ENCODE peak calls at places on chromosomes 7 and 10, in six cellular contexts. One of them, this sample, is unnamed.

GRCh38 chr7:92997144-92997543 is 120.6 kb downstream of the SAMD9 start:
- DNase-seq in astrocyte: no peak
- DNase-seq in body of pancreas: no peak
- DNase-seq in suprapubic skin: no peak
- DNase-seq in mucosa of descending colon: no peak
- DNase-seq in WTC11: no peak
- DNase-seq in this sample: no peak

GRCh38 chr10:44955408-44956070 is 4.1 kb upstream of the RASSF4 start:
- DNase-seq in body of pancreas: peak
- DNase-seq in WTC11: no peak
- DNase-seq in mucosa of descending colon: no peak
- DNase-seq in astrocyte: no peak
- DNase-seq in suprapubic skin: peak
- DNase-seq in this sample: no peak

GRCh38 chr7:92633211-92633906 is 43.2 kb upstream of the FAM133B start:
- DNase-seq in suprapubic skin: no peak
- DNase-seq in mucosa of descending colon: peak
- DNase-seq in body of pancreas: peak
- DNase-seq in WTC11: no peak
- DNase-seq in astrocyte: peak
- DNase-seq in this sample: no peak

GRCh38 chr7:28572321-28573058 is 160.2 kb downstream of the CREB5 start:
- DNase-seq in astrocyte: no peak
- DNase-seq in mucosa of descending colon: peak
- DNase-seq in body of pancreas: no peak
- DNase-seq in suprapubic skin: no peak
- DNase-seq in WTC11: no peak
- DNase-seq in this sample: no peak

GRCh38 chr7:55486172-55486550 is 86.1 kb downstream of the VOPP1 start:
- DNase-seq in suprapubic skin: no peak
- DNase-seq in mucosa of descending colon: no peak
- DNase-seq in WTC11: no peak
- DNase-seq in astrocyte: no peak
- DNase-seq in body of pancreas: no peak
- DNase-seq in this sample: no peak

GRCh38 chr10:102773986-102774385 is 30.2 kb downstream of the WBP1L start:
- DNase-seq in astrocyte: no peak
- DNase-seq in WTC11: no peak
- DNase-seq in suprapubic skin: no peak
- DNase-seq in body of pancreas: no peak
- DNase-seq in mucosa of descending colon: peak
- DNase-seq in this sample: no peak

GRCh38 chr10:72243822-72244437 is 27.9 kb upstream of the ASCC1 start:
- DNase-seq in body of pancreas: peak
- DNase-seq in astrocyte: peak
- DNase-seq in suprapubic skin: peak
- DNase-seq in WTC11: no peak
- DNase-seq in mucosa of descending colon: peak
- DNase-seq in this sample: peak

GRCh38 chr10:119575506-119575905 is 21.3 kb downstream of the TIAL1 start:
- DNase-seq in astrocyte: peak
- DNase-seq in mucosa of descending colon: no peak
- DNase-seq in suprapubic skin: no peak
- DNase-seq in body of pancreas: no peak
- DNase-seq in WTC11: no peak
- DNase-seq in this sample: no peak

GRCh38 chr10:29472268-29473086 is 162.3 kb downstream of the SVIL start:
- DNase-seq in astrocyte: no peak
- DNase-seq in mucosa of descending colon: no peak
- DNase-seq in suprapubic skin: no peak
- DNase-seq in WTC11: no peak
- DNase-seq in body of pancreas: no peak
- DNase-seq in this sample: no peak

GRCh38 chr10:48976208-48976607 is 36.6 kb upstream of the LRRC18 start:
- DNase-seq in astrocyte: no peak
- DNase-seq in body of pancreas: no peak
- DNase-seq in suprapubic skin: no peak
- DNase-seq in WTC11: peak
- DNase-seq in mucosa of descending colon: peak
- DNase-seq in this sample: no peak

GRCh38 chr7:5690931-5691461 is 90.5 kb downstream of the RNF216 start:
- DNase-seq in mucosa of descending colon: no peak
- DNase-seq in body of pancreas: peak
- DNase-seq in astrocyte: no peak
- DNase-seq in WTC11: no peak
- DNase-seq in suprapubic skin: no peak
- DNase-seq in this sample: no peak

GRCh38 chr7:13312327-13312726 is 624.9 kb downstream of the ARL4A start:
- DNase-seq in mucosa of descending colon: no peak
- DNase-seq in suprapubic skin: no peak
- DNase-seq in astrocyte: no peak
- DNase-seq in body of pancreas: no peak
- DNase-seq in WTC11: peak
- DNase-seq in this sample: no peak

GRCh38 chr10:114990991-114991390 is 53.0 kb downstream of the TRUB1 start:
- DNase-seq in suprapubic skin: no peak
- DNase-seq in body of pancreas: no peak
- DNase-seq in astrocyte: no peak
- DNase-seq in WTC11: no peak
- DNase-seq in mucosa of descending colon: no peak
- DNase-seq in this sample: no peak

GRCh38 chr10:76023007-76023406 is 591.6 kb downstream of the LRMDA start:
- DNase-seq in astrocyte: no peak
- DNase-seq in body of pancreas: no peak
- DNase-seq in mucosa of descending colon: no peak
- DNase-seq in WTC11: no peak
- DNase-seq in suprapubic skin: no peak
- DNase-seq in this sample: no peak

GRCh38 chr10:118592675-118593330 is 2.6 kb downstream of the PRLHR start:
- DNase-seq in astrocyte: no peak
- DNase-seq in mucosa of descending colon: peak
- DNase-seq in suprapubic skin: no peak
- DNase-seq in body of pancreas: peak
- DNase-seq in WTC11: no peak
- DNase-seq in this sample: no peak

GRCh38 chr7:55965805-55966421 is 1.5 kb downstream of the NIPSNAP2 start:
- DNase-seq in body of pancreas: peak
- DNase-seq in mucosa of descending colon: no peak
- DNase-seq in suprapubic skin: no peak
- DNase-seq in WTC11: no peak
- DNase-seq in astrocyte: no peak
- DNase-seq in this sample: no peak

GRCh38 chr7:66306243-66306642 is 101.1 kb downstream of the TPST1 start:
- DNase-seq in mucosa of descending colon: no peak
- DNase-seq in astrocyte: no peak
- DNase-seq in body of pancreas: peak
- DNase-seq in WTC11: no peak
- DNase-seq in suprapubic skin: no peak
- DNase-seq in this sample: no peak

GRCh38 chr7:867001-867405 is 9.4 kb upstream of the GET4 start:
- DNase-seq in mucosa of descending colon: peak
- DNase-seq in WTC11: no peak
- DNase-seq in astrocyte: peak
- DNase-seq in suprapubic skin: no peak
- DNase-seq in body of pancreas: peak
- DNase-seq in this sample: no peak

GRCh38 chr10:101588879-101589278 is 758 bp downstream of the DPCD start:
- DNase-seq in mucosa of descending colon: no peak
- DNase-seq in astrocyte: peak
- DNase-seq in suprapubic skin: no peak
- DNase-seq in WTC11: no peak
- DNase-seq in body of pancreas: no peak
- DNase-seq in this sample: no peak

GRCh38 chr7:28106316-28106957 is 74.2 kb downstream of the JAZF1 start:
- DNase-seq in mucosa of descending colon: no peak
- DNase-seq in astrocyte: peak
- DNase-seq in suprapubic skin: no peak
- DNase-seq in WTC11: no peak
- DNase-seq in body of pancreas: no peak
- DNase-seq in this sample: no peak

GRCh38 chr7:158443014-158443687 is 144.5 kb downstream of the PTPRN2 start:
- DNase-seq in suprapubic skin: no peak
- DNase-seq in mucosa of descending colon: no peak
- DNase-seq in WTC11: no peak
- DNase-seq in astrocyte: no peak
- DNase-seq in body of pancreas: no peak
- DNase-seq in this sample: no peak
- TF ChIP-seq CTCF in suprapubic skin: no peak
- TF ChIP-seq CTCF in mucosa of descending colon: no peak
- TF ChIP-seq CTCF in WTC11: no peak
- TF ChIP-seq CTCF in astrocyte: no peak
- TF ChIP-seq CTCF in body of pancreas: no peak
- TF ChIP-seq CTCF in this sample: no peak

GRCh38 chr7:114423218-114423496 is 8.5 kb downstream of the FOXP2 start:
- DNase-seq in astrocyte: no peak
- DNase-seq in mucosa of descending colon: no peak
- DNase-seq in body of pancreas: no peak
- DNase-seq in suprapubic skin: no peak
- DNase-seq in WTC11: no peak
- DNase-seq in this sample: no peak

GRCh38 chr7:114426380-114426779 is 11.8 kb downstream of the FOXP2 start:
- DNase-seq in body of pancreas: no peak
- DNase-seq in suprapubic skin: no peak
- DNase-seq in mucosa of descending colon: no peak
- DNase-seq in WTC11: no peak
- DNase-seq in astrocyte: no peak
- DNase-seq in this sample: no peak

GRCh38 chr7:114426824-114427223 is 12.2 kb downstream of the FOXP2 start:
- DNase-seq in body of pancreas: no peak
- DNase-seq in mucosa of descending colon: no peak
- DNase-seq in suprapubic skin: no peak
- DNase-seq in astrocyte: no peak
- DNase-seq in WTC11: no peak
- DNase-seq in this sample: no peak

GRCh38 chr7:114419441-114420107 is 5.0 kb downstream of the FOXP2 start:
- DNase-seq in suprapubic skin: no peak
- DNase-seq in astrocyte: peak
- DNase-seq in mucosa of descending colon: no peak
- DNase-seq in WTC11: no peak
- DNase-seq in body of pancreas: no peak
- DNase-seq in this sample: no peak

GRCh38 chr7:114422478-114423217 is 8.0 kb downstream of the FOXP2 start:
- DNase-seq in WTC11: no peak
- DNase-seq in suprapubic skin: no peak
- DNase-seq in mucosa of descending colon: peak
- DNase-seq in body of pancreas: no peak
- DNase-seq in astrocyte: no peak
- DNase-seq in this sample: no peak
- TF ChIP-seq CTCF in WTC11: peak
- TF ChIP-seq CTCF in suprapubic skin: no peak
- TF ChIP-seq CTCF in mucosa of descending colon: no peak
- TF ChIP-seq CTCF in body of pancreas: no peak
- TF ChIP-seq CTCF in astrocyte: peak
- TF ChIP-seq CTCF in this sample: peak

GRCh38 chr7:91055219-91055618 is 209.0 kb upstream of the FZD1 start:
- DNase-seq in suprapubic skin: no peak
- DNase-seq in body of pancreas: no peak
- DNase-seq in mucosa of descending colon: no peak
- DNase-seq in astrocyte: no peak
- DNase-seq in WTC11: no peak
- DNase-seq in this sample: no peak
- TF ChIP-seq CTCF in suprapubic skin: no peak
- TF ChIP-seq CTCF in body of pancreas: no peak
- TF ChIP-seq CTCF in mucosa of descending colon: no peak
- TF ChIP-seq CTCF in astrocyte: no peak
- TF ChIP-seq CTCF in WTC11: no peak
- TF ChIP-seq CTCF in this sample: peak

GRCh38 chr7:117405519-117405918 is 21.8 kb downstream of the ASZ1 start:
- DNase-seq in mucosa of descending colon: no peak
- DNase-seq in body of pancreas: no peak
- DNase-seq in WTC11: no peak
- DNase-seq in suprapubic skin: no peak
- DNase-seq in astrocyte: no peak
- DNase-seq in this sample: no peak
- TF ChIP-seq CTCF in mucosa of descending colon: no peak
- TF ChIP-seq CTCF in body of pancreas: no peak
- TF ChIP-seq CTCF in WTC11: no peak
- TF ChIP-seq CTCF in suprapubic skin: no peak
- TF ChIP-seq CTCF in astrocyte: no peak
- TF ChIP-seq CTCF in this sample: no peak

GRCh38 chr10:7526017-7526400 is 115.2 kb upstream of the SFMBT2 start:
- DNase-seq in body of pancreas: no peak
- DNase-seq in mucosa of descending colon: no peak
- DNase-seq in suprapubic skin: peak
- DNase-seq in WTC11: peak
- DNase-seq in astrocyte: no peak
- DNase-seq in this sample: no peak

GRCh38 chr10:7527468-7527867 is 116.6 kb upstream of the SFMBT2 start:
- DNase-seq in mucosa of descending colon: no peak
- DNase-seq in WTC11: no peak
- DNase-seq in body of pancreas: no peak
- DNase-seq in astrocyte: no peak
- DNase-seq in suprapubic skin: peak
- DNase-seq in this sample: no peak

GRCh38 chr10:7525314-7526016 is 114.6 kb upstream of the SFMBT2 start:
- DNase-seq in suprapubic skin: peak
- DNase-seq in mucosa of descending colon: peak
- DNase-seq in astrocyte: peak
- DNase-seq in body of pancreas: peak
- DNase-seq in WTC11: peak
- DNase-seq in this sample: no peak

GRCh38 chr10:7532723-7533498 is 122.1 kb upstream of the SFMBT2 start:
- DNase-seq in body of pancreas: no peak
- DNase-seq in mucosa of descending colon: no peak
- DNase-seq in WTC11: no peak
- DNase-seq in suprapubic skin: peak
- DNase-seq in astrocyte: no peak
- DNase-seq in this sample: no peak

DNA sequence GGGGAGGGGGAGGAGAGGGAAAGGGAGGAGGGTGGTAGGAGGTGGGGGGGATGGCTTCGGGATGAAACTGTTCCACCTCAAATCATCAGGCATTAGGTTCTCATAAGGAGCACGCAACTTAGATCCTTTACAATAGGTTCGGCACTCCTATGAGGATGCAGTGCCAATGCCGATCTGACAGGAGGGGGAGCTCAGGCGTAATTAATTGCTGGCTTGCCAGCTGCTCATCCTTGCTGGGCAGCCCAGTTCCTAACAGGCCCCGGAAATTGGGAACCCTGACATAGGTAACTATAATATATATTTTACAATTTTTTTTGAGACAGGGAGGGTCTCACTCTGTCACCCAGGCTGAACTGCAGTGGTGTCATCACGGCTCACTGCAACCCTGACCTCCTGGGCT is 118.8 kb upstream of the SFMBT2 start:
- DNase-seq in body of pancreas: no peak
- DNase-seq in mucosa of descending colon: peak
- DNase-seq in suprapubic skin: peak
- DNase-seq in astrocyte: no peak
- DNase-seq in WTC11: peak
- DNase-seq in this sample: no peak
- TF ChIP-seq CTCF in body of pancreas: no peak
- TF ChIP-seq CTCF in mucosa of descending colon: no peak
- TF ChIP-seq CTCF in suprapubic skin: no peak
- TF ChIP-seq CTCF in astrocyte: no peak
- TF ChIP-seq CTCF in WTC11: no peak
- TF ChIP-seq CTCF in this sample: peak

GRCh38 chr7:31882187-31882586 is 188.0 kb downstream of the PDE1C start:
- DNase-seq in suprapubic skin: no peak
- DNase-seq in WTC11: peak
- DNase-seq in astrocyte: no peak
- DNase-seq in mucosa of descending colon: no peak
- DNase-seq in body of pancreas: no peak
- DNase-seq in this sample: no peak
- TF ChIP-seq CTCF in suprapubic skin: no peak
- TF ChIP-seq CTCF in WTC11: no peak
- TF ChIP-seq CTCF in astrocyte: peak
- TF ChIP-seq CTCF in mucosa of descending colon: no peak
- TF ChIP-seq CTCF in body of pancreas: no peak
- TF ChIP-seq CTCF in this sample: peak

This sample was measured in chondrocyte.